ENCODE peak calls at places on chromosomes 13 and 19, in six cellular contexts. N, W, S, G, Q and I are unnamed samples.

GRCh38 chr19:33758541-33759013 is 38.1 kb upstream of the KCTD15 start:
- DNase-seq in N (no peak), W (no peak), S (no peak), G (no peak), Q (peak; percentile 44), I (no peak)

GRCh38 chr13:44393391-44393790 is 19.8 kb downstream of the SERP2 start:
- DNase-seq in N (no peak), W (no peak), S (no peak), G (no peak), Q (no peak), I (no peak)

GRCh38 chr13:100540621-100541020 is 48.0 kb downstream of the GGACT start:
- DNase-seq in N (peak; percentile 49), W (no peak), S (no peak), G (no peak), Q (no peak), I (no peak)

GRCh38 chr13:60721063-60721462 is 324.0 kb downstream of the TDRD3 start:
- DNase-seq in N (no peak), W (no peak), S (no peak), G (no peak), Q (no peak), I (no peak)

GRCh38 chr13:102709536-102709935 is 14.7 kb upstream of the METTL21C start:
- DNase-seq in N (no peak), W (no peak), S (no peak), G (no peak), Q (no peak), I (no peak)

GRCh38 chr13:98285852-98286594 is 109.0 kb upstream of the RNF113B start:
- DNase-seq in N (no peak), W (no peak), S (no peak), G (no peak), Q (no peak), I (no peak)

GRCh38 chr19:42396248-42396541 is 6.1 kb upstream of the CNFN start:
- DNase-seq in N (peak; percentile 55), W (no peak), S (no peak), G (no peak), Q (no peak), I (no peak)

GRCh38 chr19:15159251-15159650 is 41.5 kb downstream of the NOTCH3 start:
- DNase-seq in N (no peak), W (no peak), S (no peak), G (no peak), Q (no peak), I (no peak)

GRCh38 chr13:30341815-30342570 is 34.6 kb upstream of the KATNAL1 start:
- DNase-seq in N (peak; percentile 87), W (no peak), S (no peak), G (no peak), Q (peak; percentile 76), I (no peak)

GRCh38 chr19:6739390-6739883 is at the start of gene TRIP10:
- DNase-seq in N (peak; percentile 88), W (peak; percentile 81), S (peak; percentile 62), G (peak; percentile 88), Q (peak; percentile 91), I (peak; percentile 96)

GRCh38 chr19:53019684-53020083 is 6.0 kb downstream of the ERVV-1 start:
- DNase-seq in N (peak; percentile 3), W (no peak), S (no peak), G (peak; percentile 55), Q (no peak), I (no peak)

GRCh38 chr13:46596501-46596900 is 43.5 kb downstream of the LRCH1 start:
- DNase-seq in N (no peak), W (no peak), S (no peak), G (no peak), Q (no peak), I (no peak)

GRCh38 chr13:46593403-46593802 is 40.4 kb downstream of the LRCH1 start:
- DNase-seq in N (no peak), W (no peak), S (no peak), G (peak; percentile 84), Q (no peak), I (peak; percentile 29)

GRCh38 chr13:46595136-46595917 is 42.4 kb downstream of the LRCH1 start:
- DNase-seq in N (peak; percentile 40), W (no peak), S (no peak), G (no peak), Q (peak; percentile 70), I (no peak)

GRCh38 chr13:46595918-46596315 is 42.9 kb downstream of the LRCH1 start:
- DNase-seq in N (no peak), W (no peak), S (no peak), G (no peak), Q (no peak), I (no peak)

GRCh38 chr13:46592410-46592809 is 39.4 kb downstream of the LRCH1 start:
- DNase-seq in N (no peak), W (no peak), S (no peak), G (no peak), Q (no peak), I (no peak)
- TF ChIP-seq CTCF in N (no peak), W (no peak), S (no peak), G (no peak), Q (no peak), I (no peak)

DNA sequence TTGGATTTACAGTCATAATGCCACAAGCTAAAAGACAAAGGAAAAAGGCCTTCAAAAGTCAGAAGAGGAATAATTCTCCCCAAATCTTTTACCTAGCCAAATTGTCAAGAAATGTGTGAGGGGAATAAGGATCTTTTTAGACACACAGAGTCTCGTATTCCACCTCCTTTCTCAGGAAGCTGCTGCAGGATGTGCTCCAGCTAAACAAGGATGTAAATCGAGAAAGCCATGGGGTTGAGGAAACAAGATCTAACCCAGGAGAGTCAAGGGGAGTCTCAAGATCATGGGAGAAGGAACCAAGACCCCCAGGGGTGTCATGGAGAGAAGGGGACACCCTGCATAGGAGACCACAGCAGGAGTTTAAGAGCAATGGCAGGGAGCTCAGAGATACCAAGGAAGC is 147.4 kb downstream of the KDM4B start:
- DNase-seq in N (no peak), W (no peak), S (no peak), G (no peak), Q (no peak), I (no peak)
- TF ChIP-seq CTCF in N (no peak), W (no peak), S (no peak), G (no peak), Q (no peak), I (no peak)

DNA sequence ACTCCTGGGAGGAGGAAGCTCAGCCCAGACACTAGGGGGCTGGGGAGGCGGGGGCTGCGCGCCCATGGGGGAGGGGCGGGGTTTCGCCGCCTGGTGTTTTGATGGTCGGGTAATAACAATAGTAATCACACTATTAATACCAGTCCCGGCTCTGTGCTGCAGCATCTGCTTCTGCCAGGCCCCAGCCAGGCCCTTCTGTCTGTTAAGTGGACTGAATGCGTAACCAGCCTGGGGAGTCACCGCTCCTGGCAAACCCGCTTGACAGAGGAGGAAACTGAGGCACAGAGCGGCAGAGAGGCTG is 8.7 kb downstream of the NPAS1 start:
- DNase-seq in N (no peak), W (peak; percentile 59), S (no peak), G (no peak), Q (no peak), I (no peak)
- TF ChIP-seq CTCF in N (no peak), W (no peak), S (no peak), G (no peak), Q (no peak), I (no peak)

DNA sequence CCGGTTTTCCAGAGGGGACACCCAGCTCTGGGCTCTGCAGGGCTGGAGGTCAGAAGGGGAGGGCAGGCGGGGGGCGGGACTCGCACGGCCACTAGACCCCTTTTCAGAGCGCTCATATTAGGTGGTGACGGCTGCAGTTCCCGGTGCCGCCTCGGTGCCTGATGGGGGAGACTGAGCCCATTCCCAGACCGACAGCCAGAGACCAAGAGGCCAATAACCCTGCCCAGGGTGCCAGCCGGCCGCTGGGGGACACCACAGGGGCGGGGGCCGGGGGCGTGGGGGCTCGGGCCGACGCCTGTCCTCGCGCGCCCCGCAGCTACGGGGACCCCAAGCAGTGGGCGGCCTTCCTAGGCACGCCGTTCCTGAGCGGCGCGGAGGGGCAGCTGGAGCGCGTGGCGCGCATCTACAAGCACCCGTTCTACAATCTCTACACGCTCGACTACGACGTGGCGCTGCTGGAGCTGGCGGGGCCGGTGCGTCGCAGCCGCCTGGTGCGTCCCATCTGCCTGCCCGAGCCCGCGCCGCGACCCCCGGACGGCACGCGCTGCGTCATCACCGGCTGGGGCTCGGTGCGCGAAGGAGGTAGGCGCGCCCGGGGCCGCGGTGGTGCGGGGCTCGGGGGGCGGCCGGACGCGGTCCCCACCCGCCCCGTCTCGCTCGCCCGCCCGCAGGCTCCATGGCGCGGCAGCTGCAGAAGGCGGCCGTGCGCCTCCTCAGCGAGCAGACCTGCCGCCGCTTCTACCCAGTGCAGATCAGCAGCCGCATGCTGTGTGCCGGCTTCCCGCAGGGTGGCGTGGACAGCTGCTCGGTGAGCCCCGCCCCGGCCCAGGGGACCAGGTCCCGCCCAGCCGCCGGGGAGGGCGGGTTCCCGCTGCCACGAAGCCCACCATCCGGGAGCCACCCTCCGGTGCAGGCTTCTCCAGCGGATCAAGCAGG is 2.4 kb downstream of the TIMM13 start:
- DNase-seq in N (peak; percentile 81), W (peak; percentile 83), S (peak; percentile 61), G (no peak), Q (no peak), I (no peak)
- TF ChIP-seq CTCF in N (peak; percentile 43), W (peak; percentile 23), S (peak; percentile 48), G (no peak), Q (no peak), I (no peak)

GRCh38 chr19:45442927-45443461 is 19.3 kb upstream of the ERCC1 start:
- DNase-seq in N (peak; percentile 48), W (peak; percentile 25), S (no peak), G (peak; percentile 68), Q (no peak), I (no peak)

GRCh38 chr19:45445139-45445538 is 21.4 kb upstream of the ERCC1 start:
- DNase-seq in N (no peak), W (no peak), S (no peak), G (no peak), Q (no peak), I (no peak)

GRCh38 chr19:45443462-45444317 is 20.0 kb upstream of the ERCC1 start:
- DNase-seq in N (peak; percentile 95), W (peak; percentile 98), S (peak; percentile 89), G (peak; percentile 70), Q (peak; percentile 97), I (peak; percentile 69)

GRCh38 chr19:45446295-45446694 is 21.5 kb upstream of the FOSB start:
- DNase-seq in N (peak; percentile 62), W (no peak), S (no peak), G (peak; percentile 42), Q (no peak), I (peak; percentile 46)

GRCh38 chr19:45444318-45445041 is 20.8 kb upstream of the ERCC1 start:
- DNase-seq in N (peak; percentile 94), W (peak; percentile 99), S (peak; percentile 86), G (peak; percentile 83), Q (peak; percentile 60), I (peak; percentile 92)
- TF ChIP-seq CTCF in N (no peak), W (no peak), S (peak; percentile 25), G (no peak), Q (no peak), I (peak; percentile 25)

GRCh38 chr13:79225487-79226232 is 180.4 kb downstream of the RBM26 start:
- DNase-seq in N (no peak), W (no peak), S (no peak), G (no peak), Q (peak; percentile 27), I (no peak)

GRCh38 chr13:79227418-79227817 is 178.6 kb downstream of the RBM26 start:
- DNase-seq in N (no peak), W (no peak), S (no peak), G (no peak), Q (no peak), I (peak; percentile 42)

GRCh38 chr13:79226250-79226649 is 179.8 kb downstream of the RBM26 start:
- DNase-seq in N (no peak), W (no peak), S (no peak), G (no peak), Q (no peak), I (no peak)

GRCh38 chr13:79228972-79229371 is 177.1 kb downstream of the RBM26 start:
- DNase-seq in N (no peak), W (no peak), S (no peak), G (no peak), Q (peak; percentile 30), I (no peak)

GRCh38 chr13:79226938-79227337 is 179.1 kb downstream of the RBM26 start:
- DNase-seq in N (no peak), W (no peak), S (no peak), G (no peak), Q (no peak), I (no peak)
- TF ChIP-seq CTCF in N (no peak), W (no peak), S (no peak), G (no peak), Q (no peak), I (no peak)